ENCODE peak calls at places on chromosomes 3 and 15, in nine cellular contexts. G is coronary artery; I is CD8-positive, alpha-beta T cell; N is HFFc6; D is neural progenitor cell; O is dorsolateral prefrontal cortex; Q is cardiac fibroblast; J is OCI-LY7; Y is hepatocyte. K is an unnamed sample.

GRCh38 chr15:74382004-74382816 is 14.8 kb upstream of the CYP11A1 start:
- DNase-seq in G (no peak), I (peak), N (peak), D (peak), O (peak), Q (peak), J (peak), Y (peak), K (peak)

GRCh38 chr3:155944081-155944480 is 73.6 kb downstream of the GMPS start:
- DNase-seq in G (no peak), I (no peak), N (no peak), D (no peak), O (no peak), Q (no peak), J (no peak), Y (no peak), K (no peak)

GRCh38 chr3:33799202-33799551 is 747 bp downstream of the PDCD6IP start:
- DNase-seq in G (no peak), I (no peak), N (no peak), D (no peak), O (no peak), Q (no peak), J (no peak), Y (no peak), K (no peak)

GRCh38 chr3:42827654-42828053 is 18.4 kb downstream of the ACKR2 start:
- DNase-seq in G (no peak), I (no peak), N (no peak), D (no peak), O (no peak), Q (no peak), J (no peak), Y (no peak), K (no peak)

GRCh38 chr3:40718209-40718608 is 193.4 kb downstream of the ZNF621 start:
- DNase-seq in G (no peak), I (no peak), N (no peak), D (no peak), O (no peak), Q (no peak), J (peak), Y (no peak), K (no peak)

GRCh38 chr3:188605960-188606359 is 452.0 kb downstream of the LPP start:
- DNase-seq in G (no peak), I (no peak), N (no peak), D (no peak), O (no peak), Q (no peak), J (no peak), Y (no peak), K (no peak)

GRCh38 chr15:80325206-80325605 is 73.2 kb upstream of the CTXND1 start:
- DNase-seq in G (no peak), I (no peak), N (no peak), D (no peak), O (no peak), Q (no peak), J (no peak), Y (no peak), K (no peak)

GRCh38 chr3:179739816-179740594 is 87.2 kb downstream of the USP13 start:
- DNase-seq in G (no peak), I (no peak), N (no peak), D (no peak), O (no peak), Q (peak), J (no peak), Y (no peak), K (no peak)

GRCh38 chr3:56790016-56790950 is 11.5 kb downstream of the ARHGEF3 start:
- DNase-seq in G (no peak), I (no peak), N (no peak), D (no peak), O (no peak), Q (no peak), J (no peak), Y (no peak), K (no peak)

GRCh38 chr15:22895465-22896190 is 57.2 kb downstream of the NIPA2 start:
- DNase-seq in G (no peak), I (no peak), N (peak), D (no peak), O (no peak), Q (peak), J (no peak), Y (peak), K (no peak)

DNA sequence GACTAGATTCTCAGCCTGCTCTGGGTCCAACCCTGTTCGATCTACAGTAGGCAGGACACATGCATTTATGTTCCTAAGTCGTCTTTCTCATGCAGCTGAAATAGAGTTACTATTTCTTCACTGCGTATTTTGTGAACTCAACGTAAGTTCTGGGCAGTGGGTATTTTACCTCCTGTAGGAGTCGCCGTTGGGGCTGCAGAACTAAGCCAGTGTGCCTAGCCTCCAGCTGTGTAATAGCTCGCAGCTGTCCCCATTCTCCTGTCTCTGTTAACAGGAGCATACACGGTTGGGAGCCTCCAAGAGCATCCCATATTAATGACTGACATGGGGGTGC is 58.4 kb upstream of the HRH1 start:
- DNase-seq in G (no peak), I (no peak), N (no peak), D (peak), O (no peak), Q (peak), J (no peak), Y (no peak), K (no peak)
- TF ChIP-seq CTCF in G (no peak), I (no peak), N (peak), D (peak), O (no peak), Q (peak), J (no peak), Y (no peak), K (no peak)

GRCh38 chr15:25783607-25784131 is 79.5 kb downstream of the ATP10A start:
- DNase-seq in G (no peak), I (peak), N (peak), D (peak), O (no peak), Q (peak), J (peak), Y (no peak), K (no peak)

GRCh38 chr15:25777047-25777446 is 86.1 kb downstream of the ATP10A start:
- DNase-seq in G (peak), I (no peak), N (no peak), D (no peak), O (no peak), Q (no peak), J (no peak), Y (no peak), K (no peak)

GRCh38 chr15:25784141-25784540 is 79.0 kb downstream of the ATP10A start:
- DNase-seq in G (no peak), I (no peak), N (peak), D (no peak), O (no peak), Q (no peak), J (no peak), Y (no peak), K (no peak)

GRCh38 chr15:25783134-25783533 is 80.0 kb downstream of the ATP10A start:
- DNase-seq in G (no peak), I (no peak), N (no peak), D (no peak), O (no peak), Q (no peak), J (no peak), Y (no peak), K (no peak)

DNA sequence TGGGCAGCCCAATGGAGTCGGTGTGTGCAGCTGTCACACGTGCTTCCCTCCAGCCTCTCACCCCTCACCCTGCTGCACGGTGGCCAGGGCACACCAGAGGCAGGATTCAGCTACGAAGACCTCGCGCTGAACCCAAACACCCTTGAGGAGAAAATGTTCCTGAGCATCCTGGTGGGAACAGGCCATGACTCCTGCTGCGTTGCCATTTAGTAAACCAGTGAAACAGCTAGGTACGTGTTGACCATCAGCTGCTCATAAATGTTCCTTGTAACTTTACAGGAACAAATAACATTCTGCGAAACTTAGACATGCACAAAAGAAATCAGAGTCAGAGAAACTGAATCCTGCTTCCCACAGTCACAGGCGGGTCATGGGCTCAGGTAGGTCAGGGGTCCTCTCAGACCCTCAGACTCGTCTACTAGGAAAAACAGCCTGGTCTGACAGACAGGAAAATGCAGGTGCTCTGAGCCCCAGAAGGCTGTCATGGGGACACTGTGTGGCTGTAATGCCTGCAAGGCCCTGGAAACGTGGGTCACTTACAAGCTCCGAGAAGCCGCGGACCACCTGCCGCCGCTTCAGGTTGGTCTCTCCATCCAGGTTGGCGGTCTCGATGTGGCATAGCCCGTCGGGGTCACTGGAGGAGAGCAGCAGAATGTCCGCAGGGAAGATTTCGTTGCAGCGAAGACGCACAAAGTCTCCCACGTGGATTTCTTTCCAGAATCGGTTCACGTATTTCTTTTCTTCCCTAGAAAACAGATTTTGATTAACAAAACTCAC is 82.5 kb downstream of the ATP10A start:
- DNase-seq in G (no peak), I (no peak), N (no peak), D (no peak), O (peak), Q (no peak), J (no peak), Y (no peak), K (no peak)
- TF ChIP-seq CTCF in G (no peak), I (no peak), N (no peak), D (no peak), O (no peak), Q (no peak), J (no peak), Y (no peak), K (no peak)

GRCh38 chr15:48520376-48521155 is 124.9 kb downstream of the FBN1 start:
- DNase-seq in G (no peak), I (no peak), N (no peak), D (peak), O (no peak), Q (no peak), J (no peak), Y (no peak), K (no peak)
- TF ChIP-seq CTCF in G (no peak), I (no peak), N (no peak), D (peak), O (no peak), Q (no peak), J (no peak), Y (no peak), K (no peak)

GRCh38 chr3:195123196-195123805 is 147.7 kb downstream of the XXYLT1 start:
- DNase-seq in G (no peak), I (no peak), N (no peak), D (peak), O (no peak), Q (no peak), J (no peak), Y (no peak), K (no peak)
- TF ChIP-seq CTCF in G (no peak), I (no peak), N (no peak), D (peak), O (no peak), Q (peak), J (peak), Y (no peak), K (no peak)

GRCh38 chr3:88090681-88091080 is 31.6 kb downstream of the ZNF654 start:
- DNase-seq in G (no peak), I (no peak), N (no peak), D (no peak), O (no peak), Q (no peak), J (no peak), Y (no peak), K (no peak)

GRCh38 chr3:88092270-88092669 is 33.2 kb downstream of the ZNF654 start:
- DNase-seq in G (no peak), I (no peak), N (no peak), D (no peak), O (no peak), Q (no peak), J (no peak), Y (no peak), K (no peak)

DNA sequence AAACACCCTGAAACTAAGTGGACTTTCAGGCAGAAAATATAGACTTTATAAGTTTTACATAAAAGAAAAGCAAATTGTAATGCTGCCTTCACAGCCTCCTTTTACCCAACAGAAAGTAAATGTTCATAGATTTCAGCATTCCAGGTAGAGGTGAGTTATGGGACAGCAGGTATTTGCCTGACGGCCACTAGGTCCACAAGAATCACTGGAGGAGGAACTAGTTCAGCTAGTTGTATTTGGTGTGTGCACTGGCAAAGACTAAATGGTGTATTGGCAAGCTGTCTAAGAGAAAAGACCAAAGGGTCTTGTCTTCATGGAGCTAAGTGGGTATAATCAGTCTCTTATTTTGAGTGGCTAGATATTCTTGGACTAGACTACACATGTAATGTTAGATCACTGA is 34.2 kb downstream of the ZNF654 start:
- DNase-seq in G (no peak), I (no peak), N (no peak), D (no peak), O (no peak), Q (no peak), J (no peak), Y (no peak), K (no peak)
- TF ChIP-seq CTCF in G (no peak), I (no peak), N (no peak), D (no peak), O (no peak), Q (no peak), J (no peak), Y (no peak), K (no peak)

GRCh38 chr3:23824699-23825444 is 19.1 kb downstream of the UBE2E1 start:
- DNase-seq in G (no peak), I (no peak), N (no peak), D (no peak), O (no peak), Q (no peak), J (no peak), Y (peak), K (no peak)
- TF ChIP-seq CTCF in G (no peak), I (no peak), N (no peak), D (no peak), O (no peak), Q (no peak), J (no peak), Y (no peak), K (no peak)

DNA sequence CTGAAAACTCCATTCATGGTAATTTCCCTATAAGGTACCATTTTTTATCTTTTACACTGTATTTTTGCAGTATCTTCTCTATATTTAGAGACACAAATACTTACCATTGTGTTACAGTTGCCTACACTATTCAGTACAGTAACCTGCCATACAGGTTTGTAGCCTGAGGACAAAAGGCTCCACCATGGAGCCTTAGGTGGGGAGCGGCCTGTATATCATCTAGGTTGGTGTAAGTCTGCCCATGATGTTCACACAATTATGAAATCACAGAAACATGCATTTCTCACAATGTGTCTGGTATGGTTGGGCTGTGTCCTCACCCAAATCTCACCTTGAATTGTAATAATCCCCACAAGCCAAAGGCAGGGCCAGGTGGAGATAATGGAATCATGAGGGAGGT is 43.9 kb upstream of the LYSMD4 start:
- DNase-seq in G (no peak), I (no peak), N (no peak), D (no peak), O (no peak), Q (no peak), J (no peak), Y (no peak), K (no peak)
- TF ChIP-seq CTCF in G (no peak), I (no peak), N (no peak), D (no peak), O (no peak), Q (no peak), J (no peak), Y (no peak), K (no peak)